ENCODE peak calls at places on chromosome 20, in seven cellular contexts. T is astrocyte, C is tibial nerve, M is tibial artery, K is IMR-90, J is body of pancreas, P is left ventricle myocardium inferior. D is an unnamed sample.

GRCh38 chr20:50101900-50102299 is 11.1 kb downstream of the UBE2V1 start:
- DNase-seq in T (no peak), C (no peak), M (no peak), K (no peak), J (no peak), P (no peak), D (no peak)

GRCh38 chr20:34058831-34059230 is 53.2 kb downstream of the EIF2S2 start:
- DNase-seq in T (no peak), C (no peak), M (no peak), K (peak; percentile 23), J (no peak), P (no peak), D (no peak)

GRCh38 chr20:24678351-24679106 is 209.1 kb downstream of the SYNDIG1 start:
- DNase-seq in T (no peak), C (no peak), M (peak; percentile 11), K (no peak), J (no peak), P (no peak), D (no peak)

GRCh38 chr20:19079536-19080299 is 132.7 kb upstream of the SLC24A3 start:
- DNase-seq in T (no peak), C (no peak), M (no peak), K (peak; percentile 9), J (no peak), P (no peak), D (no peak)

GRCh38 chr20:43046946-43047345 is 142.8 kb downstream of the PTPRT start:
- DNase-seq in T (no peak), C (no peak), M (no peak), K (no peak), J (no peak), P (no peak), D (no peak)

GRCh38 chr20:57473246-57474042 is 51.5 kb downstream of the CTCFL start:
- DNase-seq in T (no peak), C (no peak), M (peak; percentile 23), K (no peak), J (no peak), P (no peak), D (peak; percentile 66)

GRCh38 chr20:40815156-40816038 is 126.4 kb upstream of the MAFB start:
- DNase-seq in T (no peak), C (no peak), M (no peak), K (no peak), J (no peak), P (no peak), D (peak; percentile 18)

GRCh38 chr20:3932277-3933073 is 43.3 kb downstream of the PANK2 start:
- DNase-seq in T (no peak), C (no peak), M (no peak), K (peak; percentile 29), J (no peak), P (no peak), D (no peak)

GRCh38 chr20:37345339-37346231 is at the start of gene SRC:
- DNase-seq in T (peak; percentile 46), C (peak; percentile 57), M (peak; percentile 81), K (peak; percentile 60), J (peak; percentile 81), P (peak; percentile 85), D (peak; percentile 91)

GRCh38 chr20:59776626-59777320 is 156.7 kb downstream of the SYCP2 start:
- DNase-seq in T (no peak), C (no peak), M (no peak), K (no peak), J (no peak), P (no peak), D (peak; percentile 16)

GRCh38 chr20:20452254-20452676 is 84.4 kb downstream of the INSM1 start:
- DNase-seq in T (peak; percentile 80), C (peak; percentile 14), M (peak; percentile 42), K (peak; percentile 78), J (peak; percentile 44), P (peak; percentile 46), D (peak; percentile 90)

GRCh38 chr20:32551693-32552092 is 33.4 kb downstream of the NOL4L start:
- DNase-seq in T (no peak), C (no peak), M (no peak), K (no peak), J (no peak), P (no peak), D (no peak)

GRCh38 chr20:46558511-46558959 is 8.1 kb upstream of the OCSTAMP start:
- DNase-seq in T (peak; percentile 76), C (no peak), M (peak; percentile 31), K (peak; percentile 98), J (no peak), P (no peak), D (no peak)

GRCh38 chr20:37850724-37851123 is 52.2 kb upstream of the VSTM2L start:
- DNase-seq in T (no peak), C (no peak), M (no peak), K (peak; percentile 32), J (no peak), P (no peak), D (no peak)

GRCh38 chr20:25062841-25063240 is 4.9 kb upstream of the ACSS1 start:
- DNase-seq in T (no peak), C (no peak), M (no peak), K (no peak), J (no peak), P (no peak), D (no peak)

DNA sequence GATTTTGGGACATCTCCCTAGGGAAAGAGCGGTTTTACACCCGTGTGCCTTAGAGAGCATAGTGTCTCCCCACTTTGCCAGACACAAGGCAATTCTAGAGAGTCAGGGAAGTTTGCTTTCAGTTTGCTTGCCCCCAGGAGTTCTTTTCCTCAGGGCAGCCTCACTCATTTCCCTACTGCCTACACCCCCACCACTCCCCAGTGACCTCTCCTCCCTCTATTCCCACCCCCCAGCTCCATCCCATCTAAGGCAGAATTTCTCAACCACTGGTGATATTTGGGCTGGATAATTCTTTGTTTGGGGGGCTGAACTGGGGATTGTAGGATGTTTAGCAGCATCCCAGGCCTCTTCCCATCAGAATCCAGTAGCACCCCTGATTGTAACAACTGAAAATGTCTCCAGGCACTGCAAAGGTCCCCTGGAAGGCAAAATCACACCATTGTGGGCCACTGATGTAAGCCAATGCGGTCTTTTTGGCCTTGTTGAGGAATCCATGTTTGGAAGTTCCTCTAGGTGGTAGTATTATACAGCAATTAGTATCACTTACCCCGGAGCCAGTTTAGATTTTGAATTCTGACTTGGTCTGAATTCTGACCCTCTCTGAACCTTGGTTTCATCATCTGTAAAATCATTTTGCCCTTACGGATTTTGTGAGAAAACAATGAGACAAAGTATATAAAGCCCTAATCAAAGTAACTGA is 1.3 kb downstream of the EPPIN start:
- DNase-seq in T (peak; percentile 2), C (no peak), M (no peak), K (peak; percentile 37), J (no peak), P (no peak), D (peak; percentile 65)
- TF ChIP-seq CTCF in T (peak; percentile 43), C (peak; percentile 38), M (no peak), K (peak; percentile 56), J (peak; percentile 25), P (peak; percentile 31), D (peak; percentile 78)

GRCh38 chr20:58669287-58670006 is 18.4 kb downstream of the STX16 start:
- DNase-seq in T (no peak), C (no peak), M (no peak), K (no peak), J (no peak), P (no peak), D (peak; percentile 90)
- H3K27ac ChIP-seq in T (no peak overlapping the region), C (no peak overlapping the region), M (no peak overlapping the region), K (no peak overlapping the region), J (no peak overlapping the region), P (no peak overlapping the region), D (peak overlapping the region; percentile 34)

DNA sequence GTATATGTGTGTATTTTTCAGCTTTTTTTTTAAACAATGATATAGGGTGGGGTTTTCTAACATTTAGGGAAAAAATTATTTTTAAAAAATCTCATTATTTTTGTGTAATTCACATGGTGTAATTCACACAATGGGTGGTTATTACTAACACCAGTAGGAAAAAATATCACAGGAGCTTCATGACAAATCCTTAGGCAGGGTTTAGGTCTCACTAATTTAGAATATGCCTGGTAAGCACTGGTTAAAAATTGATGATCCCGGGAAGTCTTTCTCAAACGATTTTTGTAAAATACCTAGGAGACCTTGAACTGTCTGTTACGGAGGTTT is 29.5 kb upstream of the ZNF217 start:
- DNase-seq in T (no peak), C (no peak), M (no peak), K (no peak), J (no peak), P (no peak), D (peak; percentile 31)
- H3K4me3 ChIP-seq in T (peak overlapping the region; percentile 52), C (peak overlapping the region; percentile 15), M (peak overlapping the region; percentile 53), K (peak overlapping the region; percentile 43), J (no peak overlapping the region), P (peak overlapping the region; percentile 67), D (peak overlapping the region; percentile 76)

GRCh38 chr20:35621560-35621946 is 5.9 kb downstream of the SPAG4 start:
- DNase-seq in T (no peak), C (no peak), M (no peak), K (no peak), J (no peak), P (no peak), D (no peak)
- TF ChIP-seq CTCF in T (no peak), C (no peak), M (no peak), K (no peak), J (no peak), P (no peak), D (peak; percentile 58)

GRCh38 chr20:23161968-23162696 is 76.0 kb upstream of the CD93 start:
- DNase-seq in T (peak; percentile 71), C (peak; percentile 90), M (peak; percentile 88), K (no peak), J (peak; percentile 76), P (peak; percentile 85), D (no peak)
- H3K27ac ChIP-seq in T (no peak overlapping the region), C (no peak overlapping the region), M (peak overlapping the region; percentile 91), K (no peak overlapping the region), J (peak overlapping the region; percentile 40), P (peak overlapping the region; percentile 86), D (no peak overlapping the region)